ENCODE peak calls at places on chromosomes 16 and 17, in ten cellular contexts. N is fibroblast of pulmonary artery; M is neural progenitor cell; B is HL-60; X is left ventricle myocardium inferior; C is fibroblast of lung; Z is esophagus squamous epithelium; O is effector memory CD4-positive, alpha-beta T cell; S is cardiac muscle cell; K is upper lobe of right lung. P is an unnamed sample.

GRCh38 chr16:88977028-88977844 is at the start of gene CBFA2T3:
- DNase-seq in N (peak), M (no peak), B (peak), X (peak), C (peak), Z (peak), O (no peak), S (peak), K (peak), P (no peak)

GRCh38 chr17:75561927-75562603 is 25.5 kb upstream of the MYO15B start:
- DNase-seq in N (no peak), M (no peak), B (no peak), X (no peak), C (no peak), Z (no peak), O (no peak), S (peak), K (no peak), P (no peak)

GRCh38 chr17:6796887-6797490 is 21.0 kb downstream of the FBXO39 start:
- DNase-seq in N (peak), M (no peak), B (no peak), X (no peak), C (no peak), Z (no peak), O (no peak), S (no peak), K (no peak), P (no peak)

GRCh38 chr17:17398188-17398927 is 78.4 kb upstream of the MED9 start:
- DNase-seq in N (no peak), M (no peak), B (no peak), X (peak), C (peak), Z (no peak), O (no peak), S (peak), K (no peak), P (no peak)

GRCh38 chr17:40529991-40530390 is 28.6 kb upstream of the TNS4 start:
- DNase-seq in N (no peak), M (no peak), B (no peak), X (no peak), C (no peak), Z (no peak), O (no peak), S (no peak), K (no peak), P (no peak)

GRCh38 chr16:85480727-85481101 is 132.4 kb upstream of the GSE1 start:
- DNase-seq in N (no peak), M (no peak), B (no peak), X (no peak), C (no peak), Z (no peak), O (no peak), S (no peak), K (no peak), P (no peak)

GRCh38 chr16:31072540-31073072 is 1.4 kb downstream of the ZNF668 start:
- DNase-seq in N (peak), M (peak), B (peak), X (no peak), C (peak), Z (no peak), O (no peak), S (peak), K (no peak), P (no peak)

GRCh38 chr17:27236710-27237315 is 57.1 kb upstream of the WSB1 start:
- DNase-seq in N (peak), M (peak), B (peak), X (peak), C (peak), Z (no peak), O (peak), S (peak), K (no peak), P (peak)

GRCh38 chr17:40864661-40865380 is 2.2 kb downstream of the KRT12 start:
- DNase-seq in N (no peak), M (no peak), B (no peak), X (no peak), C (no peak), Z (no peak), O (no peak), S (no peak), K (no peak), P (no peak)

GRCh38 chr17:69723741-69724140 is 309.2 kb downstream of the MAP2K6 start:
- DNase-seq in N (peak), M (peak), B (no peak), X (no peak), C (peak), Z (no peak), O (no peak), S (peak), K (no peak), P (no peak)

GRCh38 chr16:3912897-3913296 is 32.4 kb upstream of the CREBBP start:
- DNase-seq in N (no peak), M (no peak), B (no peak), X (no peak), C (no peak), Z (no peak), O (no peak), S (no peak), K (no peak), P (no peak)

GRCh38 chr17:60153606-60154355 is 4.0 kb downstream of the CA4 start:
- DNase-seq in N (peak), M (no peak), B (no peak), X (no peak), C (peak), Z (no peak), O (no peak), S (peak), K (peak), P (no peak)

GRCh38 chr17:9244066-9245052 is 223.0 kb downstream of the NTN1 start:
- DNase-seq in N (peak), M (no peak), B (no peak), X (no peak), C (peak), Z (no peak), O (no peak), S (peak), K (peak), P (no peak)

GRCh38 chr17:1907818-1908698 is 78.3 kb downstream of the RPA1 start:
- DNase-seq in N (peak), M (peak), B (peak), X (no peak), C (peak), Z (no peak), O (no peak), S (peak), K (no peak), P (no peak)

GRCh38 chr17:2693561-2694380 is 17.8 kb downstream of the CLUH start:
- DNase-seq in N (no peak), M (no peak), B (no peak), X (no peak), C (no peak), Z (no peak), O (no peak), S (no peak), K (peak), P (no peak)

GRCh38 chr17:78144736-78145641 is 1.2 kb upstream of the C17orf99 start:
- DNase-seq in N (no peak), M (no peak), B (no peak), X (no peak), C (peak), Z (no peak), O (no peak), S (peak), K (peak), P (no peak)

GRCh38 chr16:28311913-28312312 is 19.6 kb downstream of the SBK1 start:
- DNase-seq in N (no peak), M (no peak), B (no peak), X (no peak), C (no peak), Z (no peak), O (no peak), S (no peak), K (no peak), P (no peak)

GRCh38 chr17:77491921-77492445 is 351.2 kb downstream of the SEC14L1 start:
- DNase-seq in N (no peak), M (no peak), B (no peak), X (peak), C (no peak), Z (no peak), O (no peak), S (no peak), K (peak), P (no peak)

GRCh38 chr17:42184717-42185496 is at the start of gene HCRT:
- DNase-seq in N (no peak), M (no peak), B (peak), X (no peak), C (no peak), Z (no peak), O (no peak), S (no peak), K (no peak), P (no peak)

GRCh38 chr17:72120878-72121163 is at the start of gene SOX9:
- DNase-seq in N (peak), M (peak), B (no peak), X (peak), C (peak), Z (no peak), O (no peak), S (peak), K (peak), P (no peak)

GRCh38 chr17:61323696-61324539 is 75.7 kb upstream of the TBX2 start:
- DNase-seq in N (no peak), M (no peak), B (no peak), X (no peak), C (no peak), Z (no peak), O (no peak), S (no peak), K (no peak), P (no peak)

GRCh38 chr17:79950306-79950705 is 85.4 kb downstream of the TBC1D16 start:
- DNase-seq in N (no peak), M (peak), B (no peak), X (peak), C (no peak), Z (no peak), O (no peak), S (no peak), K (peak), P (no peak)

GRCh38 chr17:40819528-40820125 is 2.8 kb downstream of the KRT10 start:
- DNase-seq in N (peak), M (no peak), B (no peak), X (no peak), C (peak), Z (no peak), O (no peak), S (peak), K (no peak), P (no peak)

GRCh38 chr17:72839086-72839728 is 253.3 kb downstream of the SLC39A11 start:
- DNase-seq in N (no peak), M (no peak), B (no peak), X (no peak), C (no peak), Z (no peak), O (no peak), S (peak), K (no peak), P (no peak)

GRCh38 chr17:48728232-48729231 is at the start of gene HOXB13:
- DNase-seq in N (peak), M (peak), B (no peak), X (peak), C (peak), Z (no peak), O (peak), S (peak), K (no peak), P (peak)

GRCh38 chr17:44610331-44610730 is 45.9 kb upstream of the MEIOC start:
- DNase-seq in N (no peak), M (no peak), B (no peak), X (no peak), C (no peak), Z (no peak), O (no peak), S (no peak), K (no peak), P (no peak)

GRCh38 chr17:50924800-50925199 is 58.6 kb upstream of the TOB1 start:
- DNase-seq in N (no peak), M (no peak), B (no peak), X (no peak), C (no peak), Z (no peak), O (no peak), S (no peak), K (no peak), P (no peak)

GRCh38 chr17:50926523-50926922 is 60.4 kb upstream of the TOB1 start:
- DNase-seq in N (no peak), M (no peak), B (no peak), X (no peak), C (no peak), Z (no peak), O (no peak), S (no peak), K (no peak), P (no peak)

GRCh38 chr17:50923611-50924010 is 57.5 kb upstream of the TOB1 start:
- DNase-seq in N (no peak), M (no peak), B (no peak), X (no peak), C (no peak), Z (no peak), O (no peak), S (no peak), K (no peak), P (no peak)

GRCh38 chr17:50924300-50924699 is 58.1 kb upstream of the TOB1 start:
- DNase-seq in N (no peak), M (no peak), B (no peak), X (no peak), C (no peak), Z (no peak), O (no peak), S (no peak), K (no peak), P (no peak)

GRCh38 chr17:50925296-50925891 is 59.2 kb upstream of the TOB1 start:
- DNase-seq in N (no peak), M (no peak), B (no peak), X (no peak), C (no peak), Z (no peak), O (no peak), S (no peak), K (no peak), P (no peak)
- H3K4me3 ChIP-seq in N (no peak), M (no peak), B (no peak), X (no peak), C (no peak), Z (no peak), O (no peak), S (no peak), K (no peak), P (no peak)

GRCh38 chr16:67082100-67082499 is 27.6 kb upstream of the PHAF1 start:
- DNase-seq in N (no peak), M (no peak), B (no peak), X (no peak), C (no peak), Z (no peak), O (no peak), S (no peak), K (no peak), P (no peak)

GRCh38 chr16:67082891-67083290 is 26.9 kb upstream of the PHAF1 start:
- DNase-seq in N (no peak), M (no peak), B (no peak), X (no peak), C (no peak), Z (no peak), O (no peak), S (no peak), K (no peak), P (no peak)

GRCh38 chr16:67077871-67078270 is 31.9 kb upstream of the PHAF1 start:
- DNase-seq in N (no peak), M (no peak), B (no peak), X (no peak), C (no peak), Z (no peak), O (no peak), S (no peak), K (no peak), P (no peak)
- H3K4me3 ChIP-seq in N (no peak), M (no peak), B (no peak), X (no peak), C (no peak), Z (no peak), O (no peak), S (no peak), K (no peak), P (no peak)

DNA sequence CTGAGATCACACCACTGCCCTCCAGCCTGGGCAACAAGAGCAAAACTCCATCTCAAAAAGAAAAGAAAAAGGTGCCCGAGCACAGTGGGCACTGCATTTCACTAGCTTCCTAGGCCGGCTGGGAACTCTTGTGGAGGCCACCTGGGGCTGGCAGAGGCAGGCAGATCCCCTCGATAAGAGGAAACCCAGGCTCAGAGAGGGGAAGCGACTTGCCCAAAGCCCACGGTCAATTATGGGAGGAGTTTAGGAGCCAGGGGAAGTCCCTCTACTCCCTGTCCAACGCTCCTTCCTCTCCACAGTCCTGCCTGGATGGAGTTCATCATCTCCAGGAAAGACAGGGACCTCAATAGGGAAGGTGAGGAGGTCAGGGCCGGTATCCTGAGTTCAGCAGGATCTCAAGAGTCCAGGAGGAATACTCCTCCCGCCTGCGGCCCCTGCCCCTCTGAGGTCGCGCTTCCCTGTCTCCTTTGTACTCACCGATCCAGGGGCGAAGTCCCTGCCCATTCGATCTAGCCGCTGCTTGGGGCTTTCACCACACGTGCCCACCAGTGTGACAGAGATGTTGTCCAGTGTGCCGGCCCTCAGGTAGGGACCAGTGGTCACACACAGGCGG is 841 bp downstream of the ALOXE3 start:
- DNase-seq in N (no peak), M (no peak), B (no peak), X (no peak), C (no peak), Z (no peak), O (no peak), S (no peak), K (no peak), P (no peak)
- H3K4me3 ChIP-seq in N (peak), M (peak), B (peak), X (peak), C (no peak), Z (peak), O (peak), S (peak), K (peak), P (no peak)

GRCh38 chr16:11253009-11253994 is 2.7 kb downstream of the SOCS1 start:
- DNase-seq in N (no peak), M (no peak), B (no peak), X (no peak), C (peak), Z (no peak), O (peak), S (no peak), K (no peak), P (no peak)

GRCh38 chr16:11250091-11250785 is 5.8 kb downstream of the SOCS1 start:
- DNase-seq in N (peak), M (no peak), B (no peak), X (no peak), C (peak), Z (no peak), O (no peak), S (no peak), K (no peak), P (no peak)

GRCh38 chr16:11250786-11251524 is 5.0 kb downstream of the SOCS1 start:
- DNase-seq in N (peak), M (no peak), B (no peak), X (no peak), C (peak), Z (no peak), O (no peak), S (no peak), K (no peak), P (no peak)

GRCh38 chr16:11252482-11252931 is 3.5 kb downstream of the SOCS1 start:
- DNase-seq in N (no peak), M (no peak), B (no peak), X (no peak), C (no peak), Z (no peak), O (no peak), S (no peak), K (no peak), P (no peak)

DNA sequence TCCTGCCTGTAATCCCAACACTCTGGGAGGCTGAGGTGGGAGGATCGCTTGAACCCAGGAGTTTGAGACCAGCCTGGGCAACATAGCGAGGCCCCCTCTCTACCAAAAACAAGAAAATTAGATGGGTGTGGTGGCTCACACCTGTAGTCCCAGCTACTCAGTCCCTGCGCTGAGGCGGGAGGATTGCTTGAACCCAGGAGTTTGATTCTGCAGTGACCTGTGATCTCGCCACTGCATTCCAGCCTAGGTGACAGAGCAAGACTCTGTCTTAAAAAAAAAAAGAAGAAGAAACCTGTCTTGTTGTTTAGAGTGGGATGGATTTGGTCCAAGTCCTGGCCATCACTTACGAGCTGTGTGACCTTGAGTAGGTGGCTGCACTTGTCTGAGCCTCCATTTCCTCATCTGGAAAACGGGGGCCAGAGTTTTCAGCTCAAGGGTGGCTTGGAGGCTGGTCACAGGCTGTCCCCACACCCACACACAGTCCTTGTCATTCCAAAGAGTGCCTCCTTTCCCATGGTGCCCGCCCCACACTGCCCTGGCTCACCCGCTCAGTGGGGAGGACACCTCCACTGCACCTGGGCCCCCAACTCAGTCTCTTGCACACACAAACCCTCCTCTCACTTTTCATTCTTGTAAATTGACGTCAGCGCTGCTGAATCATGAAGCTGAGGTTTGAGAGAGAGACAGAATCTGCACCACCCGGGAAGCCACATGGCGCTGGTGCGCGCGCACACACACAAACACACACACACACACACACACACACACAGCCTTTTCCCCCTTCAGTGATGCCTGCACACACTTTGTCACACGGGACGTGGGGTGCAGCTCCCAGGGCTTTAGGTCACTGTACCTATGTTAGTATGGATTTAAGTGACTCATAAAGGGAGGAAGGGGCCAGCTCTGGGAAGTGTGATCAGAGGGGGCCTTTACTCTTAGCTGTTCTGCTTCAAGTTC is 4.2 kb downstream of the SOCS1 start:
- DNase-seq in N (peak), M (no peak), B (no peak), X (no peak), C (peak), Z (no peak), O (peak), S (peak), K (no peak), P (no peak)
- H3K4me3 ChIP-seq in N (peak), M (no peak), B (no peak), X (no peak), C (peak), Z (peak), O (peak), S (no peak), K (no peak), P (no peak)

GRCh38 chr16:25228372-25228771 is 11.6 kb downstream of the AQP8 start:
- DNase-seq in N (no peak), M (no peak), B (no peak), X (no peak), C (no peak), Z (no peak), O (no peak), S (no peak), K (no peak), P (no peak)
- H3K4me3 ChIP-seq in N (no peak), M (no peak), B (no peak), X (no peak), C (no peak), Z (no peak), O (no peak), S (no peak), K (no peak), P (no peak)

GRCh38 chr16:2702438-2702825 is 17.6 kb downstream of the PRSS27 start:
- DNase-seq in N (no peak), M (no peak), B (no peak), X (no peak), C (no peak), Z (no peak), O (no peak), S (no peak), K (no peak), P (no peak)
- H3K4me3 ChIP-seq in N (no peak), M (no peak), B (no peak), X (no peak), C (no peak), Z (no peak), O (no peak), S (no peak), K (no peak), P (no peak)